ENCODE peak calls at places on chromosomes 12 and 14, in seven cellular contexts. J is IMR-90, W is H9, S is mesenchymal stem cell, P is neuronal stem cell, H is H1, Y is trophoblast cell. N is an unnamed sample. For H3K79me1, the result is how much of the 10 kb centered on the place peaks cover.

GRCh38 chr12:5785601-5786000 is 159.5 kb downstream of the ANO2 start:
- DNase-seq in J (no peak), W (peak), S (no peak), P (no peak), H (no peak), Y (no peak), N (no peak)

GRCh38 chr12:123607756-123608155 is 5.9 kb downstream of the DDX55 start:
- DNase-seq in J (no peak), W (no peak), S (no peak), P (no peak), H (no peak), Y (peak), N (no peak)

GRCh38 chr14:104093366-104094055 is 8.0 kb downstream of the ASPG start:
- DNase-seq in J (no peak), W (no peak), S (no peak), P (no peak), H (no peak), Y (no peak), N (no peak)

GRCh38 chr12:32440120-32440865 is 40.9 kb downstream of the FGD4 start:
- DNase-seq in J (no peak), W (no peak), S (no peak), P (no peak), H (no peak), Y (no peak), N (no peak)

GRCh38 chr14:89125216-89125615 is 291.8 kb downstream of the FOXN3 start:
- DNase-seq in J (peak), W (no peak), S (no peak), P (no peak), H (no peak), Y (no peak), N (no peak)

GRCh38 chr12:14858513-14858912 is 15.2 kb upstream of the ART4 start:
- DNase-seq in J (no peak), W (no peak), S (no peak), P (no peak), H (no peak), Y (no peak), N (no peak)

GRCh38 chr12:112319395-112319794 is 62.8 kb downstream of the HECTD4 start:
- DNase-seq in J (no peak), W (no peak), S (no peak), P (no peak), H (no peak), Y (peak), N (no peak)

GRCh38 chr14:35385042-35385839 is 19.3 kb downstream of the NFKBIA start:
- DNase-seq in J (peak), W (no peak), S (peak), P (no peak), H (no peak), Y (no peak), N (no peak)

GRCh38 chr12:9590441-9590840 is 17.3 kb downstream of the KLRB1 start:
- DNase-seq in J (no peak), W (no peak), S (no peak), P (no peak), H (no peak), Y (no peak), N (no peak)

GRCh38 chr14:100590726-100591452 is 3.7 kb upstream of the BEGAIN start:
- DNase-seq in J (no peak), W (no peak), S (no peak), P (no peak), H (no peak), Y (no peak), N (no peak)

GRCh38 chr14:79749051-79749450 is 462.3 kb downstream of the DIO2 start:
- DNase-seq in J (no peak), W (no peak), S (no peak), P (no peak), H (no peak), Y (no peak), N (no peak)

GRCh38 chr14:53630336-53630735 is 326.3 kb downstream of the BMP4 start:
- DNase-seq in J (no peak), W (no peak), S (no peak), P (no peak), H (no peak), Y (no peak), N (no peak)

GRCh38 chr12:130480231-130480630 is 142.5 kb downstream of the PIWIL1 start:
- DNase-seq in J (no peak), W (no peak), S (no peak), P (no peak), H (no peak), Y (no peak), N (no peak)

GRCh38 chr14:33922125-33922524 is 28.7 kb downstream of the EGLN3 start:
- DNase-seq in J (no peak), W (no peak), S (no peak), P (no peak), H (no peak), Y (no peak), N (no peak)

GRCh38 chr12:50980545-50980944 is 28.2 kb downstream of the HIGD1C start:
- DNase-seq in J (no peak), W (no peak), S (no peak), P (no peak), H (no peak), Y (no peak), N (no peak)

GRCh38 chr14:69685716-69686115 is 74.3 kb downstream of the SUSD6 start:
- DNase-seq in J (peak), W (no peak), S (no peak), P (no peak), H (no peak), Y (no peak), N (no peak)

GRCh38 chr12:98870521-98870920 is 225.4 kb downstream of the APAF1 start:
- DNase-seq in J (no peak), W (no peak), S (no peak), P (peak), H (no peak), Y (no peak), N (peak)

GRCh38 chr14:76591270-76591669 is 170.0 kb upstream of the VASH1 start:
- DNase-seq in J (no peak), W (no peak), S (no peak), P (peak), H (no peak), Y (no peak), N (no peak)

GRCh38 chr14:103194256-103195045 is 71.2 kb downstream of the TNFAIP2 start:
- DNase-seq in J (peak), W (no peak), S (peak), P (no peak), H (no peak), Y (peak), N (no peak)

GRCh38 chr12:42560977-42561376 is 28.6 kb downstream of the PRICKLE1 start:
- DNase-seq in J (no peak), W (no peak), S (no peak), P (no peak), H (no peak), Y (peak), N (no peak)

GRCh38 chr14:44833376-44833775 is 128.4 kb downstream of the KLHL28 start:
- DNase-seq in J (peak), W (no peak), S (peak), P (no peak), H (no peak), Y (no peak), N (no peak)

GRCh38 chr12:132329036-132329738 is at the start of gene GALNT9:
- DNase-seq in J (no peak), W (peak), S (no peak), P (peak), H (no peak), Y (no peak), N (peak)

GRCh38 chr12:16880864-16881285 is 274.9 kb upstream of the LMO3 start:
- DNase-seq in J (no peak), W (peak), S (no peak), P (peak), H (peak), Y (no peak), N (peak)

GRCh38 chr12:13210543-13211190 is 14.1 kb downstream of the EMP1 start:
- DNase-seq in J (no peak), W (no peak), S (peak), P (no peak), H (no peak), Y (no peak), N (no peak)

GRCh38 chr14:101781240-101782061 is 19.9 kb downstream of the PPP2R5C start:
- DNase-seq in J (no peak), W (no peak), S (peak), P (no peak), H (no peak), Y (no peak), N (peak)

GRCh38 chr14:74979442-74980397 is 23.0 kb upstream of the EIF2B2 start:
- DNase-seq in J (peak), W (peak), S (peak), P (no peak), H (no peak), Y (peak), N (peak)

GRCh38 chr12:6080149-6081045 is 44.1 kb downstream of the VWF start:
- DNase-seq in J (no peak), W (no peak), S (no peak), P (no peak), H (no peak), Y (peak), N (no peak)

GRCh38 chr12:116924558-116925453 is 14.1 kb downstream of the FBXW8 start:
- DNase-seq in J (peak), W (peak), S (peak), P (no peak), H (no peak), Y (peak), N (peak)

GRCh38 chr12:119988788-119989618 is at the start of gene BICDL1:
- DNase-seq in J (peak), W (peak), S (peak), P (peak), H (peak), Y (peak), N (peak)

GRCh38 chr14:65352964-65353530 is 59.5 kb upstream of the FUT8 start:
- DNase-seq in J (no peak), W (no peak), S (no peak), P (no peak), H (no peak), Y (no peak), N (no peak)

GRCh38 chr12:68613209-68613904 is 2.7 kb downstream of the RAP1B start:
- DNase-seq in J (no peak), W (no peak), S (no peak), P (no peak), H (no peak), Y (no peak), N (no peak)

GRCh38 chr12:12018454-12018853 is 52.3 kb upstream of the BCL2L14 start:
- DNase-seq in J (peak), W (no peak), S (no peak), P (no peak), H (no peak), Y (no peak), N (no peak)

GRCh38 chr12:31369712-31370521 is 44.0 kb upstream of the SINHCAF start:
- DNase-seq in J (peak), W (peak), S (peak), P (peak), H (no peak), Y (peak), N (peak)

GRCh38 chr12:88420460-88420859 is 159.8 kb downstream of the KITLG start:
- DNase-seq in J (peak), W (no peak), S (peak), P (no peak), H (no peak), Y (no peak), N (no peak)

GRCh38 chr14:24332094-24332983 is 2.5 kb downstream of the ADCY4 start:
- DNase-seq in J (peak), W (peak), S (peak), P (no peak), H (peak), Y (peak), N (peak)

GRCh38 chr14:53493310-53493709 is 340.2 kb upstream of the DDHD1 start:
- DNase-seq in J (no peak), W (no peak), S (no peak), P (no peak), H (no peak), Y (no peak), N (no peak)

GRCh38 chr12:74646831-74647230 is 109.2 kb downstream of the ATXN7L3B start:
- DNase-seq in J (no peak), W (no peak), S (peak), P (no peak), H (no peak), Y (peak), N (peak)

GRCh38 chr14:31266437-31267331 is 59.1 kb upstream of the HECTD1 start:
- DNase-seq in J (no peak), W (no peak), S (no peak), P (no peak), H (no peak), Y (no peak), N (no peak)
- H2BK120ac ChIP-seq in J (no peak), W (no peak), S (no peak), P (no peak), H (no peak), Y (no peak), N (no peak)

GRCh38 chr12:126347421-126347820 is 1282.2 kb downstream of the AACS start:
- DNase-seq in J (no peak), W (peak), S (no peak), P (no peak), H (no peak), Y (no peak), N (peak)
- H3K79me1 ChIP-seq in J (under half), W (under half), S (under half), P (under half), H (under half), Y (under half), N (under half)

GRCh38 chr14:68675233-68675577 is 117.7 kb downstream of the ZFP36L1 start:
- DNase-seq in J (peak), W (no peak), S (no peak), P (no peak), H (no peak), Y (no peak), N (no peak)
- H2BK120ac ChIP-seq in J (peak), W (no peak), S (peak), P (no peak), H (no peak), Y (peak), N (no peak)

GRCh38 chr12:109671482-109671881 is 42.1 kb upstream of the FAM222A start:
- DNase-seq in J (no peak), W (no peak), S (no peak), P (no peak), H (no peak), Y (peak), N (no peak)
- H3K79me1 ChIP-seq in J (under half), W (under half), S (under half), P (under half), H (under half), Y (under half), N (under half)

DNA sequence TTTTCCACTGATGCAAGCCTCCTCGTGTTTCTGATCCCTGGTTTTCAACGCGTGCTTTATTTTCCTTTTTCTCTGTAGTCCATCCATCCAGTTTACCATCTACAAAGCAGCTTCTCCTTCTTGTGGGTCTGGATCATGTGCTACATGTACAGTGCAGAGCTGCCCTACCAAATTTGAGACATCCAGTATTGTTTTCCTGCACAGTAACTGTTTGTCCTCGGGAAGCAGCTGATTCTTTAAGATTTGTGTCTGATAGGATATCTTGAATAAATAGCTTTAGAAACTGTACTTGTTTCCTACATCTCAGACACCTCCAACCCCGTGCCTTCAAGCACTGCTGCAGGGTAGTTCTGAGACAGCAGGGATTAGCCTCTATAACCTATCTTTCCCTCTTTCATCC is 368.1 kb upstream of the FAR2 start:
- DNase-seq in J (no peak), W (no peak), S (no peak), P (no peak), H (no peak), Y (no peak), N (no peak)
- H2BK120ac ChIP-seq in J (no peak), W (no peak), S (no peak), P (no peak), H (no peak), Y (no peak), N (no peak)